ENCODE peak calls at places on chromosomes 16 and 17, in six cellular contexts. N, P, A, X, H and S are unnamed samples.

GRCh38 chr17:37106049-37106448 is 157.3 kb downstream of the AATF start:
- DNase-seq in N (no peak), P (no peak), A (no peak), X (no peak), H (no peak), S (no peak)

GRCh38 chr17:17484451-17484899 is 7.7 kb downstream of the MED9 start:
- DNase-seq in N (no peak), P (no peak), A (peak), X (no peak), H (no peak), S (peak)

GRCh38 chr16:16075463-16076399 is 126.3 kb downstream of the ABCC1 start:
- DNase-seq in N (no peak), P (no peak), A (no peak), X (no peak), H (no peak), S (no peak)

GRCh38 chr16:81723098-81723723 is 55.9 kb upstream of the PLCG2 start:
- DNase-seq in N (peak), P (peak), A (no peak), X (peak), H (peak), S (peak)

GRCh38 chr16:17454331-17454730 is 16.4 kb downstream of the XYLT1 start:
- DNase-seq in N (no peak), P (no peak), A (no peak), X (no peak), H (no peak), S (no peak)

GRCh38 chr16:53740476-53740875 is 36.5 kb downstream of the FTO start:
- DNase-seq in N (no peak), P (no peak), A (no peak), X (no peak), H (no peak), S (no peak)

GRCh38 chr16:84518804-84519341 is 14.4 kb upstream of the MEAK7 start:
- DNase-seq in N (peak), P (no peak), A (peak), X (no peak), H (peak), S (no peak)

GRCh38 chr17:48841395-48841831 is 10.6 kb downstream of the CALCOCO2 start:
- DNase-seq in N (peak), P (no peak), A (no peak), X (no peak), H (peak), S (peak)

GRCh38 chr16:187330-187729 is 7.1 kb downstream of the HBQ1 start:
- DNase-seq in N (no peak), P (no peak), A (no peak), X (no peak), H (no peak), S (no peak)

GRCh38 chr16:2436110-2436509 is 6.9 kb downstream of the CCNF start:
- DNase-seq in N (no peak), P (no peak), A (no peak), X (no peak), H (no peak), S (no peak)

GRCh38 chr16:84841787-84842300 is 22.1 kb downstream of the CRISPLD2 start:
- DNase-seq in N (no peak), P (peak), A (no peak), X (peak), H (no peak), S (no peak)